ENCODE peak calls at places on chromosomes 11 and 22, in ten cellular contexts. One of them, this sample, is unnamed.

GRCh38 chr11:126366064-126366822 is 10.8 kb downstream of the ST3GAL4 start:
- DNase-seq in keratinocyte: no peak
- DNase-seq in HCT116: no peak
- DNase-seq in foreskin fibroblast: no peak
- DNase-seq in BJ: no peak
- DNase-seq in lower leg skin: no peak
- DNase-seq in upper lobe of right lung: peak; percentile 74
- DNase-seq in kidney epithelial cell: no peak
- DNase-seq in neural progenitor cell: no peak
- DNase-seq in brain microvascular endothelial cell: no peak
- DNase-seq in this sample: no peak

GRCh38 chr11:10581481-10582019 is 13.1 kb upstream of the LYVE1 start:
- DNase-seq in keratinocyte: no peak
- DNase-seq in HCT116: no peak
- DNase-seq in foreskin fibroblast: peak; percentile 68
- DNase-seq in BJ: no peak
- DNase-seq in lower leg skin: peak; percentile 58
- DNase-seq in upper lobe of right lung: no peak
- DNase-seq in kidney epithelial cell: no peak
- DNase-seq in neural progenitor cell: no peak
- DNase-seq in brain microvascular endothelial cell: no peak
- DNase-seq in this sample: no peak

GRCh38 chr11:62443390-62444201 is 24.8 kb downstream of the SCGB1A1 start:
- DNase-seq in keratinocyte: no peak
- DNase-seq in HCT116: no peak
- DNase-seq in foreskin fibroblast: peak; percentile 62
- DNase-seq in BJ: no peak
- DNase-seq in lower leg skin: no peak
- DNase-seq in upper lobe of right lung: no peak
- DNase-seq in kidney epithelial cell: no peak
- DNase-seq in neural progenitor cell: no peak
- DNase-seq in brain microvascular endothelial cell: no peak
- DNase-seq in this sample: no peak

GRCh38 chr11:115893701-115894100 is 389.5 kb upstream of the CADM1 start:
- DNase-seq in keratinocyte: no peak
- DNase-seq in HCT116: no peak
- DNase-seq in foreskin fibroblast: no peak
- DNase-seq in BJ: no peak
- DNase-seq in lower leg skin: no peak
- DNase-seq in upper lobe of right lung: no peak
- DNase-seq in kidney epithelial cell: no peak
- DNase-seq in neural progenitor cell: no peak
- DNase-seq in brain microvascular endothelial cell: no peak
- DNase-seq in this sample: no peak

GRCh38 chr22:36641902-36642640 is 61.5 kb downstream of the CACNG2 start:
- DNase-seq in keratinocyte: no peak
- DNase-seq in HCT116: no peak
- DNase-seq in foreskin fibroblast: peak; percentile 81
- DNase-seq in BJ: peak; percentile 4
- DNase-seq in lower leg skin: peak; percentile 16
- DNase-seq in upper lobe of right lung: no peak
- DNase-seq in kidney epithelial cell: no peak
- DNase-seq in neural progenitor cell: no peak
- DNase-seq in brain microvascular endothelial cell: peak; percentile 9
- DNase-seq in this sample: peak; percentile 50

GRCh38 chr22:36430863-36431262 is 43.1 kb upstream of the MYH9 start:
- DNase-seq in keratinocyte: no peak
- DNase-seq in HCT116: no peak
- DNase-seq in foreskin fibroblast: peak; percentile 33
- DNase-seq in BJ: no peak
- DNase-seq in lower leg skin: no peak
- DNase-seq in upper lobe of right lung: no peak
- DNase-seq in kidney epithelial cell: no peak
- DNase-seq in neural progenitor cell: no peak
- DNase-seq in brain microvascular endothelial cell: peak; percentile 48
- DNase-seq in this sample: no peak

GRCh38 chr11:69730500-69730899 is 26.7 kb upstream of the FGF19 start:
- DNase-seq in keratinocyte: no peak
- DNase-seq in HCT116: no peak
- DNase-seq in foreskin fibroblast: no peak
- DNase-seq in BJ: no peak
- DNase-seq in lower leg skin: no peak
- DNase-seq in upper lobe of right lung: no peak
- DNase-seq in kidney epithelial cell: no peak
- DNase-seq in neural progenitor cell: no peak
- DNase-seq in brain microvascular endothelial cell: no peak
- DNase-seq in this sample: no peak

GRCh38 chr11:97702948-97703347 is 1313.1 kb downstream of the JRKL start:
- DNase-seq in keratinocyte: no peak
- DNase-seq in HCT116: no peak
- DNase-seq in foreskin fibroblast: no peak
- DNase-seq in BJ: no peak
- DNase-seq in lower leg skin: no peak
- DNase-seq in upper lobe of right lung: no peak
- DNase-seq in kidney epithelial cell: no peak
- DNase-seq in neural progenitor cell: no peak
- DNase-seq in brain microvascular endothelial cell: no peak
- DNase-seq in this sample: no peak

GRCh38 chr22:37674951-37675929 is at the start of gene LGALS1:
- DNase-seq in keratinocyte: peak; percentile 59
- DNase-seq in HCT116: peak; percentile 92
- DNase-seq in foreskin fibroblast: peak; percentile 99
- DNase-seq in BJ: peak; percentile 85
- DNase-seq in lower leg skin: peak; percentile 94
- DNase-seq in upper lobe of right lung: peak; percentile 96
- DNase-seq in kidney epithelial cell: peak; percentile 79
- DNase-seq in neural progenitor cell: peak; percentile 47
- DNase-seq in brain microvascular endothelial cell: peak; percentile 97
- DNase-seq in this sample: peak; percentile 95

GRCh38 chr11:88012456-88012855 is 162.8 kb downstream of the RAB38 start:
- DNase-seq in keratinocyte: no peak
- DNase-seq in HCT116: no peak
- DNase-seq in foreskin fibroblast: no peak
- DNase-seq in BJ: no peak
- DNase-seq in lower leg skin: no peak
- DNase-seq in upper lobe of right lung: no peak
- DNase-seq in kidney epithelial cell: no peak
- DNase-seq in neural progenitor cell: peak; percentile 34
- DNase-seq in brain microvascular endothelial cell: no peak
- DNase-seq in this sample: no peak

GRCh38 chr11:70209391-70209912 is 6.4 kb downstream of the FADD start:
- DNase-seq in keratinocyte: no peak
- DNase-seq in HCT116: no peak
- DNase-seq in foreskin fibroblast: no peak
- DNase-seq in BJ: no peak
- DNase-seq in lower leg skin: no peak
- DNase-seq in upper lobe of right lung: no peak
- DNase-seq in kidney epithelial cell: no peak
- DNase-seq in neural progenitor cell: no peak
- DNase-seq in brain microvascular endothelial cell: no peak
- DNase-seq in this sample: no peak

GRCh38 chr11:121723261-121723741 is 270.5 kb upstream of the SORL1-AS1 start:
- DNase-seq in keratinocyte: no peak
- DNase-seq in HCT116: no peak
- DNase-seq in foreskin fibroblast: peak; percentile 49
- DNase-seq in BJ: no peak
- DNase-seq in lower leg skin: no peak
- DNase-seq in upper lobe of right lung: no peak
- DNase-seq in kidney epithelial cell: no peak
- DNase-seq in neural progenitor cell: peak; percentile 37
- DNase-seq in brain microvascular endothelial cell: peak; percentile 3
- DNase-seq in this sample: no peak
- H3K4me3 ChIP-seq in keratinocyte: no peak overlapping the region
- H3K4me3 ChIP-seq in HCT116: no peak overlapping the region
- H3K4me3 ChIP-seq in foreskin fibroblast: peak overlapping the region; percentile 47
- H3K4me3 ChIP-seq in BJ: peak overlapping the region; percentile 48
- H3K4me3 ChIP-seq in lower leg skin: no peak overlapping the region
- H3K4me3 ChIP-seq in upper lobe of right lung: peak overlapping the region; percentile 38
- H3K4me3 ChIP-seq in kidney epithelial cell: peak overlapping the region; percentile 43
- H3K4me3 ChIP-seq in neural progenitor cell: peak overlapping the region; percentile 38
- H3K4me3 ChIP-seq in brain microvascular endothelial cell: peak overlapping the region; percentile 52
- H3K4me3 ChIP-seq in this sample: peak overlapping the region; percentile 60

DNA sequence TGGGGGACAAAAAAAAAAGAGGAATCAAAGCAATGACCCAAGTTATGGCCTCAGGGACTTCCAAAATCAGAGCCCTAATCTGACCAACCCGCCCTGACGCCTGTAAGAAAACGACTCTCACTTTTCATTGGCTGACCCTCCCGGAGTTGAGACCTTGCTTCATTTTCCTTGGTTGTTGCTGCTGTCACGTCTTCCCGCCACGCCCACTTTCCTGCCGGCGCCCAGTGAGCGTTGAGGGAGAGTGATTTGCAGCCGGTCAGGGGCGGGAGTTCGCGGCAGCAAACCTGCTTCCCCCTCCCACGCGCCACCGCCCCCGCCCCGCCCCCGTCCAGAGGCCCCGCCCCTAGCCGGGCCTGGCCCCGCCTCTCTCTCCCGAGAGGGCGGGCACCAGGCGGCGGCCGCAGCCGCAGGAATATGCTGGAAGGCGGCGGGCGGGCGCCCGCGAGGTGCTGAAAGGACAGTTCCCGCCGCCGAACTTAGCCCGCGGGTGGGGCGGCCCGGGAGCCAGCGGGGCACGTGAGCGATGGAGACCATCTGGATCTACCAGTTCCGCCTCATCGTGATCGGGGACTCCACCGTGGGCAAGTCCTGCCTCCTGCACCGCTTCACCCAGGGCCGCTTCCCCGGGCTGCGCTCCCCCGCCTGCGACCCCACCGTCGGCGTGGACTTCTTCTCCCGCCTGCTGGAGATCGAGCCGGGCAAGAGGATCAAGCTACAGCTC is at the start of gene RAB39A:
- DNase-seq in keratinocyte: no peak
- DNase-seq in HCT116: peak; percentile 90
- DNase-seq in foreskin fibroblast: peak; percentile 85
- DNase-seq in BJ: peak; percentile 16
- DNase-seq in lower leg skin: peak; percentile 80
- DNase-seq in upper lobe of right lung: peak; percentile 95
- DNase-seq in kidney epithelial cell: peak; percentile 84
- DNase-seq in neural progenitor cell: peak; percentile 98
- DNase-seq in brain microvascular endothelial cell: peak; percentile 95
- DNase-seq in this sample: no peak
- TF ChIP-seq CTCF in keratinocyte: no peak
- TF ChIP-seq CTCF in HCT116: no peak
- TF ChIP-seq CTCF in foreskin fibroblast: no peak
- TF ChIP-seq CTCF in BJ: no peak
- TF ChIP-seq CTCF in lower leg skin: no peak
- TF ChIP-seq CTCF in upper lobe of right lung: no peak
- TF ChIP-seq CTCF in kidney epithelial cell: no peak
- TF ChIP-seq CTCF in neural progenitor cell: no peak
- TF ChIP-seq CTCF in brain microvascular endothelial cell: no peak
- TF ChIP-seq CTCF in this sample: no peak

DNA sequence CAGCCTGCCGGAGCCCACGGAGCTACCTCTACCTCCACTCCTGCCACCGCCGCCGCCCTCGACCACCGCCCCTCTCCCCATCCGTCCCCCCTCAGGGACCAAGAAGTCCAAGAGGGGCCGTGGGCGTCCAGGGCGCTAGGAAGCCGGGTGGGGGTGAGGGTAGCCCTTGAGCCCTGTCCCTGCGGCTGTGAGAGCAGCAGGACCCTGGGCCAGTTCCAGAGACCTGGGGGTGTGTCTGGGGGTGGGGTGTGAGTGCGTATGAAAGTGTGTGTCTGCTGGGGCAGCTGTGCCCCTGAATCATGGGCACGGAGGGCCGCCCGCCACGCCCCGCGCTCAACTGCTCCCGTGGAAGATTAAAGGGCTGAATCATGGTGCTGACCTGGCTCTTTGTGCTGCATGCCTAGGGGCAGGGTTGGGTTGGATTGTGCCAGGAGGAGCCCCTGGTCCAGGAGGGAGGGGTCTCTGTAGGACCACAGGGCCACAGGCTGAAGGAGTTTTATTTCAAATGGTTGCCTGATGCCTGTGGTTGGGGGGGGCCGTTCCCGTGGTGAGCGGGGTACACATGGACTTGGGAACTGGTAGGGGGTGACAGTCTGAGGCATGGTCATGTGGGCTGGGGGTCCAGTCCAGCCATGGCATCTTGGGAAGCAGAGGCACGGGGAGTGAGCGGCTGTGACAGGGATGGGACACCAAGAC is 2.3 kb downstream of the PTPRCAP start:
- DNase-seq in keratinocyte: no peak
- DNase-seq in HCT116: no peak
- DNase-seq in foreskin fibroblast: no peak
- DNase-seq in BJ: no peak
- DNase-seq in lower leg skin: no peak
- DNase-seq in upper lobe of right lung: no peak
- DNase-seq in kidney epithelial cell: no peak
- DNase-seq in neural progenitor cell: no peak
- DNase-seq in brain microvascular endothelial cell: no peak
- DNase-seq in this sample: no peak
- H3K4me3 ChIP-seq in keratinocyte: no peak overlapping the region
- H3K4me3 ChIP-seq in HCT116: no peak overlapping the region
- H3K4me3 ChIP-seq in foreskin fibroblast: no peak overlapping the region
- H3K4me3 ChIP-seq in BJ: no peak overlapping the region
- H3K4me3 ChIP-seq in lower leg skin: no peak overlapping the region
- H3K4me3 ChIP-seq in upper lobe of right lung: no peak overlapping the region
- H3K4me3 ChIP-seq in kidney epithelial cell: no peak overlapping the region
- H3K4me3 ChIP-seq in neural progenitor cell: no peak overlapping the region
- H3K4me3 ChIP-seq in brain microvascular endothelial cell: no peak overlapping the region
- H3K4me3 ChIP-seq in this sample: no peak overlapping the region

DNA sequence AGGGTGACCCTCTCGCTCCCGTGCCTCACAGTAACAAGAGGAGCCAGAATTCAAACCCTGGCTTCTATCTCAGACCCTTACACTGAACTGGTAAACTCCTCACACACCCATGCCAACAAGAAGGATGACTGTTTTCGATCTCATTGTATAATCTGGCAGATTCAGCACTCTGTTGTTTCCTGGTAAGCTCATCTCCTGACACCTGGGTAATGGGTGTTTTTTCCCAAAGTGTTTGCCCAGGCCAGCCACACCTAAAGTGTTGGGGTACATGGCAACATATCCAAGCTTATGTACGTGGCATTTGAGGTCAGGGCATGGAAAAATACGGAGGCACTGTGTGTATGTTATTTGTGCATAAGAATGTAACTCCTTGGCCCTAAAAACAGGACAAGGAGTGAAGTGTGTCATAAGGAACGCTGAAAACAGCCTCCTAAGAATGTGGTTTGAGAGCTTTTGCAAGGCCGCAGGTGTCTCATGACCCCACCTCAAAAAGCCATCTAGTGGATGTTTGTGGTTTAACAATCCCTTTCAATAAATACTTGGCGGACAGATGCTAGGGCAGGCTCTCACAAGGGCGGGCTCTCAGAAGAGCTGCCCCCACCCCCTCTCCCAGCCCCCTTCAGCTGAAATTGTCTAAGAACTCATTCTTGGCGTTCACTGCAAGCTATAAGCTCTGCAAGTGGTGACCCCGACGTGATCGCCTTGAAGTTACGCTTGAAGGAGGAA is at the start of gene MS4A15:
- DNase-seq in keratinocyte: no peak
- DNase-seq in HCT116: peak; percentile 29
- DNase-seq in foreskin fibroblast: no peak
- DNase-seq in BJ: no peak
- DNase-seq in lower leg skin: no peak
- DNase-seq in upper lobe of right lung: no peak
- DNase-seq in kidney epithelial cell: no peak
- DNase-seq in neural progenitor cell: peak; percentile 55
- DNase-seq in brain microvascular endothelial cell: no peak
- DNase-seq in this sample: no peak
- TF ChIP-seq CTCF in keratinocyte: no peak
- TF ChIP-seq CTCF in HCT116: peak; percentile 46
- TF ChIP-seq CTCF in foreskin fibroblast: peak; percentile 13
- TF ChIP-seq CTCF in BJ: peak; percentile 17
- TF ChIP-seq CTCF in lower leg skin: no peak
- TF ChIP-seq CTCF in upper lobe of right lung: peak; percentile 43
- TF ChIP-seq CTCF in kidney epithelial cell: peak; percentile 10
- TF ChIP-seq CTCF in neural progenitor cell: peak; percentile 57
- TF ChIP-seq CTCF in brain microvascular endothelial cell: peak; percentile 29
- TF ChIP-seq CTCF in this sample: no peak

GRCh38 chr11:35390737-35391682 is 28.3 kb downstream of the SLC1A2 start:
- DNase-seq in keratinocyte: peak; percentile 11
- DNase-seq in HCT116: no peak
- DNase-seq in foreskin fibroblast: peak; percentile 88
- DNase-seq in BJ: no peak
- DNase-seq in lower leg skin: no peak
- DNase-seq in upper lobe of right lung: no peak
- DNase-seq in kidney epithelial cell: no peak
- DNase-seq in neural progenitor cell: no peak
- DNase-seq in brain microvascular endothelial cell: peak; percentile 76
- DNase-seq in this sample: no peak
- H3K4me3 ChIP-seq in keratinocyte: no peak overlapping the region
- H3K4me3 ChIP-seq in HCT116: no peak overlapping the region
- H3K4me3 ChIP-seq in foreskin fibroblast: no peak overlapping the region
- H3K4me3 ChIP-seq in BJ: no peak overlapping the region
- H3K4me3 ChIP-seq in lower leg skin: no peak overlapping the region
- H3K4me3 ChIP-seq in upper lobe of right lung: peak overlapping the region; percentile 27
- H3K4me3 ChIP-seq in kidney epithelial cell: no peak overlapping the region
- H3K4me3 ChIP-seq in neural progenitor cell: no peak overlapping the region
- H3K4me3 ChIP-seq in brain microvascular endothelial cell: no peak overlapping the region
- H3K4me3 ChIP-seq in this sample: no peak overlapping the region